ENCODE peak calls at places on chromosomes 5 and 9, in seven cellular contexts. I, H, M, Q, K, O and F are unnamed samples.

GRCh38 chr5:9168791-9169611 is 376.9 kb downstream of the SEMA5A start:
- DNase-seq in I (no peak), H (peak; percentile 47), M (no peak), Q (peak; percentile 69), K (no peak), O (no peak), F (no peak)

GRCh38 chr5:6574537-6574936 is 58.3 kb downstream of the NSUN2 start:
- DNase-seq in I (no peak), H (peak; percentile 37), M (no peak), Q (no peak), K (no peak), O (no peak), F (no peak)

GRCh38 chr5:172150514-172151425 is 37.3 kb downstream of the STK10 start:
- DNase-seq in I (peak; percentile 29), H (no peak), M (peak; percentile 79), Q (no peak), K (no peak), O (peak; percentile 49), F (peak; percentile 83)

GRCh38 chr9:6268830-6269397 is 53.3 kb downstream of the IL33 start:
- DNase-seq in I (no peak), H (no peak), M (no peak), Q (no peak), K (peak; percentile 46), O (peak; percentile 68), F (no peak)

GRCh38 chr9:132878695-132879064 is at the start of gene SPACA9:
- DNase-seq in I (no peak), H (peak; percentile 40), M (peak; percentile 89), Q (peak; percentile 17), K (peak; percentile 58), O (peak; percentile 62), F (peak; percentile 87)

GRCh38 chr9:107281164-107281563 is 1.9 kb upstream of the RAD23B start:
- DNase-seq in I (no peak), H (no peak), M (no peak), Q (no peak), K (no peak), O (no peak), F (no peak)

GRCh38 chr5:107501965-107502691 is 168.6 kb downstream of the EFNA5 start:
- DNase-seq in I (peak; percentile 6), H (no peak), M (no peak), Q (no peak), K (peak; percentile 42), O (no peak), F (no peak)

GRCh38 chr5:124921694-124922093 is 175.3 kb upstream of the ZNF608 start:
- DNase-seq in I (no peak), H (peak; percentile 34), M (no peak), Q (no peak), K (peak; percentile 44), O (no peak), F (no peak)

GRCh38 chr9:130987054-130987453 is 21.9 kb upstream of the LAMC3 start:
- DNase-seq in I (no peak), H (no peak), M (no peak), Q (no peak), K (no peak), O (no peak), F (no peak)

GRCh38 chr5:122120957-122121356 is 8.4 kb upstream of the ZNF474 start:
- DNase-seq in I (no peak), H (peak; percentile 72), M (no peak), Q (peak; percentile 22), K (no peak), O (no peak), F (no peak)

GRCh38 chr9:136075134-136075841 is 19.8 kb downstream of the NACC2 start:
- DNase-seq in I (no peak), H (no peak), M (peak; percentile 61), Q (no peak), K (no peak), O (no peak), F (peak; percentile 61)

GRCh38 chr5:168118042-168118668 is 173.3 kb upstream of the WWC1 start:
- DNase-seq in I (no peak), H (no peak), M (no peak), Q (no peak), K (no peak), O (no peak), F (no peak)

GRCh38 chr5:120544043-120544442 is 79.9 kb downstream of the PRR16 start:
- DNase-seq in I (no peak), H (no peak), M (no peak), Q (no peak), K (no peak), O (no peak), F (no peak)

GRCh38 chr9:82031538-82032280 is 43.1 kb downstream of the SPATA31D1 start:
- DNase-seq in I (no peak), H (peak; percentile 45), M (peak; percentile 76), Q (peak; percentile 82), K (peak; percentile 95), O (no peak), F (no peak)

GRCh38 chr5:108560581-108560980 is 178.7 kb upstream of the FBXL17 start:
- DNase-seq in I (no peak), H (peak; percentile 15), M (peak; percentile 68), Q (peak; percentile 79), K (no peak), O (no peak), F (no peak)

GRCh38 chr9:4298255-4299005 is 1.4 kb downstream of the GLIS3 start:
- DNase-seq in I (peak; percentile 13), H (peak; percentile 56), M (peak; percentile 70), Q (no peak), K (peak; percentile 82), O (peak; percentile 43), F (peak; percentile 73)

GRCh38 chr9:92378825-92379535 is 25.4 kb downstream of the OGN start:
- DNase-seq in I (no peak), H (no peak), M (no peak), Q (peak; percentile 92), K (peak; percentile 56), O (no peak), F (no peak)

GRCh38 chr5:146039420-146039819 is 66.0 kb downstream of the PLAC8L1 start:
- DNase-seq in I (no peak), H (no peak), M (no peak), Q (no peak), K (no peak), O (no peak), F (no peak)

GRCh38 chr5:168489059-168489458 is 2.8 kb downstream of the RARS1 start:
- DNase-seq in I (no peak), H (no peak), M (no peak), Q (no peak), K (no peak), O (no peak), F (no peak)

GRCh38 chr9:63817622-63818518 is 1467.1 kb downstream of the FOXD4L5 start:
- DNase-seq in I (peak; percentile 77), H (no peak), M (peak; percentile 82), Q (peak; percentile 9), K (peak; percentile 22), O (peak; percentile 64), F (peak; percentile 87)

GRCh38 chr9:99072040-99072394 is 32.9 kb upstream of the TGFBR1 start:
- DNase-seq in I (no peak), H (no peak), M (no peak), Q (no peak), K (no peak), O (no peak), F (no peak)

GRCh38 chr9:72465602-72466001 is 55.8 kb upstream of the TMC1 start:
- DNase-seq in I (no peak), H (no peak), M (no peak), Q (peak; percentile 60), K (no peak), O (no peak), F (no peak)

GRCh38 chr5:140346348-140347221 is at the start of gene HBEGF:
- DNase-seq in I (peak; percentile 25), H (peak; percentile 94), M (peak; percentile 88), Q (peak; percentile 42), K (peak; percentile 95), O (peak; percentile 93), F (peak; percentile 94)

GRCh38 chr5:158203256-158203655 is 344.3 kb upstream of the CLINT1 start:
- DNase-seq in I (no peak), H (no peak), M (no peak), Q (no peak), K (peak; percentile 16), O (no peak), F (no peak)

GRCh38 chr9:127187231-127187956 is 65.0 kb upstream of the ANGPTL2 start:
- DNase-seq in I (no peak), H (peak; percentile 90), M (peak; percentile 94), Q (peak; percentile 97), K (no peak), O (peak; percentile 60), F (peak; percentile 32)

GRCh38 chr9:134026561-134026960 is 1.3 kb downstream of the BRD3OS start:
- DNase-seq in I (no peak), H (no peak), M (peak; percentile 73), Q (no peak), K (no peak), O (no peak), F (no peak)
- H3K4me3 ChIP-seq in I (no peak overlapping the region), H (no peak overlapping the region), M (no peak overlapping the region), Q (no peak overlapping the region), K (no peak overlapping the region), O (peak overlapping the region; percentile 100), F (no peak overlapping the region)

DNA sequence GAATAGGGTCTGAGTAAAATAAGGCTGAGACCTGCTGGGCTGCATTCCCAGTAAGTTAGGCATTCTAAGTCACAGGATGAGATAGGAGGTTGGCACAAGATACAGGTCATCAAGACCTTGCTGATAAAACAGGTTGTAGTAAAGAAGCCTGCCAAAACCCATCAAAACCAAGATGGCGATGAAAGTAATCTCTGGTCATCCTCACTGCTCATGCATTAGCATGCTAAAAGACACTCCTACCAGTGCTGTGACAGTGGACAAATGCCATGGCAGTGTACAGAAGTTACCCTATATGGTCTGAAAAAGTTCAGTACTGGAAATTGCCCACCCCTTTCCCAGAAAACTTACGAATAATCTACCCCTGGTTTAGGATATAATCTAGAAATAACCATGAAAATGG is 258.0 kb downstream of the KIAA0825 start:
- DNase-seq in I (no peak), H (no peak), M (no peak), Q (no peak), K (no peak), O (no peak), F (no peak)
- H3K4me1 ChIP-seq in I (no peaks in the 10 kb centered on the region), H (no peaks in the 10 kb centered on the region), M (no peaks in the 10 kb centered on the region), Q (no peaks in the 10 kb centered on the region), K (peaks cover 2% of the 10 kb centered on the region), O (no peaks in the 10 kb centered on the region), F (no peaks in the 10 kb centered on the region)

GRCh38 chr5:72064801-72065570 is 42.3 kb upstream of the MAP1B start:
- DNase-seq in I (no peak), H (peak; percentile 24), M (no peak), Q (no peak), K (peak; percentile 83), O (no peak), F (no peak)
- H3K27ac ChIP-seq in I (no peak overlapping the region), H (no peak overlapping the region), M (no peak overlapping the region), Q (no peak overlapping the region), K (peak overlapping the region; percentile 38), O (no peak overlapping the region), F (no peak overlapping the region)

GRCh38 chr5:138132543-138132942 is 6.7 kb downstream of the NME5 start:
- DNase-seq in I (no peak), H (no peak), M (no peak), Q (no peak), K (no peak), O (no peak), F (no peak)
- H3K4me3 ChIP-seq in I (no peak overlapping the region), H (no peak overlapping the region), M (no peak overlapping the region), Q (no peak overlapping the region), K (no peak overlapping the region), O (no peak overlapping the region), F (no peak overlapping the region)

GRCh38 chr5:66889524-66889923 is 293.3 kb downstream of the MAST4 start:
- DNase-seq in I (no peak), H (no peak), M (no peak), Q (no peak), K (no peak), O (no peak), F (no peak)
- H3K4me1 ChIP-seq in I (no peaks in the 10 kb centered on the region), H (peaks cover 24% of the 10 kb centered on the region), M (no peaks in the 10 kb centered on the region), Q (peaks cover under 1% of the 10 kb centered on the region), K (no peaks in the 10 kb centered on the region), O (peaks cover 5% of the 10 kb centered on the region), F (peaks cover 21% of the 10 kb centered on the region)